ENCODE peak calls at places on chromosomes 2 and 18, in six cellular contexts. S is mammary epithelial cell, G is fibroblast of lung, L is GM23248, R is endodermal cell, U is colonic mucosa. E is an unnamed sample.

GRCh38 chr2:72999729-73000725 is 71.5 kb downstream of the SFXN5 start:
- DNase-seq in G (peak; percentile 33), L (peak; percentile 52), S (peak; percentile 48), U (no peak), R (peak; percentile 44), E (no peak)

GRCh38 chr18:46393230-46393629 is 263.8 kb downstream of the LOXHD1 start:
- DNase-seq in L (no peak), R (peak; percentile 93), U (no peak), G (no peak), S (no peak), E (no peak)

GRCh38 chr18:3970929-3971328 is 484.2 kb downstream of the DLGAP1 start:
- DNase-seq in U (no peak), S (no peak), L (no peak), G (no peak), R (no peak), E (no peak)

GRCh38 chr2:119282966-119283511 is 59.4 kb downstream of the STEAP3 start:
- DNase-seq in L (peak; percentile 5), G (no peak), U (no peak), S (peak; percentile 10), R (peak; percentile 39), E (no peak)

GRCh38 chr2:100264651-100265050 is 57.6 kb downstream of the LONRF2 start:
- DNase-seq in L (no peak), U (no peak), S (no peak), G (no peak), R (no peak), E (no peak)

GRCh38 chr18:27803957-27804356 is 373.0 kb downstream of the CDH2 start:
- DNase-seq in L (peak; percentile 52), R (no peak), G (no peak), U (no peak), S (peak; percentile 11), E (no peak)

GRCh38 chr2:151020411-151020810 is 241.3 kb downstream of the RBM43 start:
- DNase-seq in L (no peak), S (no peak), G (no peak), R (no peak), U (no peak), E (no peak)

GRCh38 chr2:142863485-142863921 is 14.0 kb upstream of the KYNU start:
- DNase-seq in U (no peak), G (peak; percentile 85), R (no peak), S (peak; percentile 17), L (peak; percentile 18), E (no peak)

GRCh38 chr2:21860913-21861312 is 737.1 kb downstream of the TDRD15 start:
- DNase-seq in U (no peak), R (no peak), G (peak; percentile 40), L (no peak), S (no peak), E (no peak)

GRCh38 chr2:3611136-3611535 is 16.2 kb downstream of the COLEC11 start:
- DNase-seq in L (no peak), S (no peak), G (no peak), R (no peak), U (peak; percentile 8), E (no peak)

GRCh38 chr18:37270666-37271052 is 294.9 kb downstream of the CELF4 start:
- DNase-seq in S (no peak), U (no peak), G (no peak), R (no peak), L (no peak), E (no peak)

GRCh38 chr2:147182260-147182659 is 662.6 kb upstream of the ACVR2A start:
- DNase-seq in S (peak; percentile 92), L (no peak), R (no peak), G (no peak), U (peak; percentile 31), E (no peak)

GRCh38 chr2:171726841-171727460 is 39.7 kb downstream of the DYNC1I2 start:
- DNase-seq in L (peak; percentile 31), U (no peak), S (no peak), R (no peak), G (no peak), E (peak; percentile 89)

GRCh38 chr2:100812141-100812540 is 7.8 kb upstream of the NPAS2 start:
- DNase-seq in S (no peak), R (no peak), U (no peak), G (no peak), L (no peak), E (no peak)

GRCh38 chr2:240642061-240642805 is 17.0 kb downstream of the GPR35 start:
- DNase-seq in L (no peak), G (no peak), R (peak; percentile 44), U (no peak), S (no peak), E (no peak)

GRCh38 chr2:121777699-121778058 is 22.2 kb downstream of the TSN start:
- DNase-seq in S (peak; percentile 67), G (peak; percentile 16), L (no peak), R (no peak), U (no peak), E (no peak)

GRCh38 chr18:54828986-54829385 is 709 bp downstream of the RAB27B start:
- DNase-seq in R (no peak), G (no peak), U (no peak), L (peak; percentile 23), S (no peak), E (no peak)

GRCh38 chr2:162243305-162243693 is at the start of gene FAP:
- DNase-seq in R (no peak), S (peak; percentile 54), U (no peak), G (peak; percentile 86), L (peak; percentile 95), E (no peak)

GRCh38 chr2:63465633-63466032 is 122.6 kb downstream of the WDPCP start:
- DNase-seq in L (peak; percentile 46), G (peak; percentile 1), R (no peak), S (no peak), U (no peak), E (no peak)

GRCh38 chr2:38672445-38673364 is 6.8 kb downstream of the GALM start:
- DNase-seq in R (no peak), U (no peak), S (no peak), G (no peak), L (no peak), E (no peak)

GRCh38 chr2:223007531-223007930 is 44.5 kb upstream of the KCNE4 start:
- DNase-seq in S (peak; percentile 20), U (no peak), L (peak; percentile 52), R (no peak), G (peak; percentile 23), E (no peak)

GRCh38 chr2:176813526-176814179 is 398.9 kb upstream of the HNRNPA3 start:
- DNase-seq in R (no peak), U (no peak), S (no peak), L (no peak), G (no peak), E (no peak)

DNA sequence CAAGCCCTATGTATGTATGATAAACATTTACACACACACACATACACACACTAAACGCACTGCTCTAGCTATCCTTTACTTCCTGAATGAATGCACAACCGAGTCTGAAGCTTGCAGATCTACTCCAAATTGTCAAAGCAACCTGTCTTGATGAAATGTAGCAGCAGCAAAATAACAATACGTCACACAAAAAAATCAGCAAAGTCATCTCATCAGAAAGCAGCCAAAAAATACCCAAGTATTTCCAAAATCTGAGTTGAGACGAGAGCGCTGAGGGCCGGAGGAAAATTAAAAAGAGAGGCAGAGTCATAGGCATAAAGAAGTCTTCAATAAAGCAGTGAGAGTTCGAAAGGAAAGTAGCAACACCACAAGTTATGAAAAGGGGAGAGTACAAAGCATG is 67.7 kb downstream of the ZNF521 start:
- DNase-seq in U (no peak), S (no peak), G (no peak), L (peak; percentile 12), R (no peak), E (no peak)
- H3K9ac ChIP-seq in U (no peak overlapping the region), S (no peak overlapping the region), G (no peak overlapping the region), L (peak overlapping the region; percentile 55), R (no peak overlapping the region), E (no peak overlapping the region)

DNA sequence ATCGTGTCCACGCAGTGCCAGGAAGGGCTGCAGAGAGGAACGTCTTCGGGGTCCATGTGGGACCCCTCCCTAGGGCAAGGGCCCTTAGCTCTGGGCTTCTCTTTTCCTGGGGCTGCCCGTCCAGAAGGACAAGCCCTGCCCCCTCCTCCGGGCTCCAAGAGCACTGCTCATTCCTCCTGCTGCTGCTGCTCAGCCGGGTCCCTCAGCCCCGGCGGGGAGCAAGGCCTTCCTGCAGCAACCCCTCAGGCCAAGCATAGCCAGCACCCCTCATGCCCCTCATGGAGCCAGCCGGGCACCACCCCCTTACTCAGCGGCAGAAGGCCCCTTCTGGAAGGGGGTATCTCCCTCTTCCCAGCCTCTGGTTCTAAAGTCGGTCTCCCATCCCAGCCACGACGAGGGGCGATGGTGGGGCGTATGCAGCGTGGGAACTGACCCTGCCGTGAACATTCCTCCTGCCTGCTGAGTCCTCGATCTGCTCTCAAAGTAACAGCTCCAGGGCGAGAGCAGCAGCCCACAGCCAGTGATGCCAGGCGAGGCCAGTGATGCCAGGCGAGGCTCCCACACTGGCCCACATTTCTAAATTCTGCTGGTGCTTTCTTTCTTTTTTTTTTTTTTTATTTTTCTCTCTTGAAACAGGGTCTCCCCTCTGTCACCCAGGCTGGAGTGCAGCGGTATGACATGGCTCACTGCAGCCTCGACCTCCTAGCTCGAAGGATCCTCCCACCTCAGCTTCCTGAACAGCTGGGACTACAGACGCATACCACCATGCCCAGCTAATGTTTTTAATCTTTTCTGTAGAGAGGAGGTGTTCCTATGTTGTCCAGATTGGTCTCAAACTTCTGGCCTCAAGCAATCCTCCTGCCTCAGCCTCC is 99.7 kb downstream of the HDAC4 start:
- DNase-seq in U (no peak), G (no peak), R (peak; percentile 44), S (no peak), L (no peak), E (no peak)
- H3K9ac ChIP-seq in U (peak overlapping the region; percentile 66), G (no peak overlapping the region), R (no peak overlapping the region), S (no peak overlapping the region), L (no peak overlapping the region), E (no peak overlapping the region)

DNA sequence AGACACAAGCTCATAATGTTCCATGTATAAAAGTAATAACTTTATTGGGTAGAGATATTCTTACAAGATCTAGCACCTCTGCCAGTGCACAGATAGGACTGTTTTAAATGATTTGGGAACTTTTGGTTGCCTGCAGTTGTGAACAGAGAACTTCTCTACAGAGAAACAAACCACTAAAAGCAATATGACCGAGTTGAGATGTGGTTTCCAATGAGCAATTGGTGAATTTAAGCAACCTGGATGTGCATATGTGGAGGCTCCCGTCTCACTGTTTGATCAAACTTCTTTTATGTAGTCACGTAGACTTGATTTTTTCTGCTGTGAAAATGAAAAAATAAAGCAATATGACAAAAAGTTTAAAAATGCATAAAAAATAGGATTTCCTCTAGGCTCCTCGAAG is 7.8 kb downstream of the SOX11 start:
- DNase-seq in G (no peak), L (no peak), S (no peak), U (no peak), R (no peak), E (no peak)
- H3K9ac ChIP-seq in G (no peak overlapping the region), L (no peak overlapping the region), S (no peak overlapping the region), U (no peak overlapping the region), R (no peak overlapping the region), E (no peak overlapping the region)

GRCh38 chr2:99066075-99066557 is 75.4 kb upstream of the C2orf15 start:
- DNase-seq in R (no peak), U (no peak), S (peak; percentile 49), L (peak; percentile 70), G (peak; percentile 64), E (peak; percentile 22)
- H3K9ac ChIP-seq in R (no peak overlapping the region), U (peak overlapping the region; percentile 74), S (peak overlapping the region; percentile 48), L (no peak overlapping the region), G (no peak overlapping the region), E (no peak overlapping the region)